ENCODE peak calls at places on chromosomes 3 and 15, in nine cellular contexts. O, I, A, H, R, D, U, W and S are unnamed samples.
A peak's percentile ranks its signal among the peaks of the same experiment; 100 is the strongest.

GRCh38 chr15:85813234-85813633 is 18.5 kb upstream of the KLHL25 start:
- DNase-seq in O (no peak), I (no peak), A (no peak), H (no peak), R (no peak), D (no peak), U (no peak), W (no peak), S (no peak)

GRCh38 chr3:170128977-170129431 is 52.5 kb downstream of the PHC3 start:
- DNase-seq in O (no peak), I (peak; percentile 22), A (no peak), H (no peak), R (no peak), D (peak; percentile 27), U (no peak), W (no peak), S (no peak)

GRCh38 chr3:47443611-47443995 is 32.1 kb downstream of the SCAP start:
- DNase-seq in O (no peak), I (no peak), A (no peak), H (no peak), R (no peak), D (peak; percentile 69), U (no peak), W (no peak), S (no peak)

GRCh38 chr3:108946292-108947290 is 7.1 kb downstream of the GUCA1C start:
- DNase-seq in O (no peak), I (no peak), A (no peak), H (no peak), R (no peak), D (peak; percentile 68), U (no peak), W (no peak), S (no peak)

GRCh38 chr3:131194816-131195215 is 168.1 kb downstream of the NEK11 start:
- DNase-seq in O (no peak), I (no peak), A (no peak), H (no peak), R (no peak), D (no peak), U (no peak), W (no peak), S (no peak)

GRCh38 chr3:130997291-130997690 is 29.3 kb downstream of the ASTE1 start:
- DNase-seq in O (no peak), I (peak; percentile 39), A (no peak), H (no peak), R (no peak), D (peak; percentile 57), U (no peak), W (no peak), S (no peak)

GRCh38 chr3:108117245-108117644 is 26.4 kb upstream of the CD47 start:
- DNase-seq in O (no peak), I (peak; percentile 6), A (no peak), H (no peak), R (no peak), D (peak; percentile 29), U (no peak), W (no peak), S (no peak)

GRCh38 chr15:60555291-60555690 is 76.3 kb upstream of the ICE2 start:
- DNase-seq in O (no peak), I (no peak), A (no peak), H (no peak), R (no peak), D (no peak), U (no peak), W (no peak), S (no peak)

GRCh38 chr3:61650276-61650675 is 88.9 kb downstream of the PTPRG start:
- DNase-seq in O (no peak), I (peak; percentile 93), A (no peak), H (peak; percentile 80), R (no peak), D (peak; percentile 77), U (peak; percentile 59), W (peak; percentile 94), S (no peak)

GRCh38 chr3:23444386-23444785 is 241.3 kb downstream of the UBE2E2 start:
- DNase-seq in O (no peak), I (no peak), A (no peak), H (no peak), R (no peak), D (no peak), U (no peak), W (no peak), S (no peak)

GRCh38 chr3:12932347-12932746 is 91.0 kb upstream of the RPL32 start:
- DNase-seq in O (no peak), I (no peak), A (no peak), H (no peak), R (no peak), D (no peak), U (no peak), W (no peak), S (no peak)

GRCh38 chr15:25900901-25901300 is 37.8 kb upstream of the ATP10A start:
- DNase-seq in O (no peak), I (peak; percentile 70), A (no peak), H (no peak), R (no peak), D (peak; percentile 3), U (no peak), W (no peak), S (no peak)

GRCh38 chr3:191492601-191493000 is 31.6 kb downstream of the PYDC2 start:
- DNase-seq in O (no peak), I (peak; percentile 42), A (no peak), H (no peak), R (no peak), D (peak; percentile 62), U (no peak), W (no peak), S (no peak)

GRCh38 chr15:88331291-88331690 is 74.8 kb upstream of the NTRK3 start:
- DNase-seq in O (no peak), I (peak; percentile 31), A (no peak), H (no peak), R (peak; percentile 14), D (no peak), U (no peak), W (no peak), S (no peak)

GRCh38 chr15:23566070-23567050 is 886 bp downstream of the MKRN3 start:
- DNase-seq in O (no peak), I (peak; percentile 43), A (no peak), H (no peak), R (no peak), D (no peak), U (no peak), W (no peak), S (no peak)

GRCh38 chr15:72182673-72183072 is 14.9 kb downstream of the GRAMD2A start:
- DNase-seq in O (no peak), I (no peak), A (no peak), H (no peak), R (no peak), D (peak; percentile 92), U (no peak), W (no peak), S (peak; percentile 9)

GRCh38 chr15:38843736-38844590 is 279.3 kb upstream of the RASGRP1 start:
- DNase-seq in O (no peak), I (peak; percentile 69), A (no peak), H (no peak), R (no peak), D (no peak), U (no peak), W (peak; percentile 94), S (no peak)

GRCh38 chr15:64519897-64520296 is 59.5 kb downstream of the ZNF609 start:
- DNase-seq in O (no peak), I (no peak), A (no peak), H (no peak), R (no peak), D (no peak), U (no peak), W (no peak), S (no peak)

GRCh38 chr3:43181202-43181910 is 75.5 kb upstream of the POMGNT2 start:
- DNase-seq in O (peak; percentile 36), I (no peak), A (no peak), H (no peak), R (peak; percentile 37), D (peak; percentile 75), U (no peak), W (no peak), S (no peak)

GRCh38 chr3:191302451-191302850 is 26.7 kb upstream of the CCDC50 start:
- DNase-seq in O (no peak), I (no peak), A (no peak), H (no peak), R (no peak), D (no peak), U (no peak), W (no peak), S (no peak)

GRCh38 chr3:8972614-8973013 is 9.3 kb upstream of the RAD18 start:
- DNase-seq in O (no peak), I (peak; percentile 49), A (no peak), H (no peak), R (no peak), D (peak; percentile 64), U (no peak), W (no peak), S (no peak)

GRCh38 chr3:72887723-72888545 is at the start of gene GXYLT2:
- DNase-seq in O (peak; percentile 18), I (peak; percentile 81), A (peak; percentile 34), H (peak; percentile 81), R (peak; percentile 47), D (peak; percentile 63), U (peak; percentile 81), W (no peak), S (peak; percentile 88)

GRCh38 chr3:55441499-55441898 is 45.6 kb downstream of the WNT5A start:
- DNase-seq in O (no peak), I (no peak), A (no peak), H (no peak), R (no peak), D (no peak), U (no peak), W (no peak), S (no peak)

GRCh38 chr3:107523361-107524213 is 825 bp downstream of the BBX start:
- DNase-seq in O (peak; percentile 64), I (peak; percentile 56), A (peak; percentile 59), H (peak; percentile 57), R (peak; percentile 73), D (peak; percentile 60), U (peak; percentile 65), W (no peak), S (peak; percentile 84)

GRCh38 chr15:70323111-70323851 is 225.6 kb upstream of the TLE3 start:
- DNase-seq in O (no peak), I (peak; percentile 33), A (no peak), H (peak; percentile 50), R (no peak), D (no peak), U (peak; percentile 78), W (peak; percentile 21), S (peak; percentile 92)

GRCh38 chr15:73921257-73921890 is 4.9 kb upstream of the LOXL1 start:
- DNase-seq in O (no peak), I (no peak), A (no peak), H (no peak), R (no peak), D (no peak), U (peak; percentile 46), W (no peak), S (peak; percentile 55)

GRCh38 chr15:99132584-99133287 is 27.9 kb downstream of the SYNM start:
- DNase-seq in O (no peak), I (no peak), A (no peak), H (no peak), R (no peak), D (no peak), U (no peak), W (no peak), S (peak; percentile 52)

GRCh38 chr3:161222662-161223061 is 1.6 kb downstream of the NMD3 start:
- DNase-seq in O (no peak), I (peak; percentile 46), A (no peak), H (no peak), R (no peak), D (peak; percentile 20), U (no peak), W (no peak), S (no peak)

GRCh38 chr3:194485876-194486539 is 794 bp downstream of the ATP13A3 start:
- DNase-seq in O (peak; percentile 56), I (peak; percentile 58), A (no peak), H (peak; percentile 65), R (peak; percentile 76), D (no peak), U (peak; percentile 66), W (no peak), S (peak; percentile 87)

GRCh38 chr3:40996827-40997710 is 202.2 kb upstream of the CTNNB1 start:
- DNase-seq in O (no peak), I (no peak), A (no peak), H (no peak), R (no peak), D (no peak), U (no peak), W (no peak), S (no peak)

GRCh38 chr3:97863025-97863424 is 41.2 kb downstream of the CRYBG3 start:
- DNase-seq in O (no peak), I (peak; percentile 4), A (no peak), H (no peak), R (no peak), D (peak; percentile 51), U (no peak), W (no peak), S (no peak)